ENCODE peak calls at places on chromosomes 3 and 15, in ten cellular contexts. Q, K, M, C, D, H, N, G, Z and I are unnamed samples.

GRCh38 chr3:66479532-66479947 is 21.3 kb downstream of the LRIG1 start:
- DNase-seq in Q (no peak), K (no peak), M (no peak), C (no peak), D (no peak), H (no peak), N (no peak), G (no peak), Z (no peak), I (no peak)

GRCh38 chr3:177137774-177138705 is 59.2 kb downstream of the TBL1XR1 start:
- DNase-seq in Q (no peak), K (no peak), M (no peak), C (no peak), D (no peak), H (no peak), N (no peak), G (no peak), Z (no peak), I (no peak)

GRCh38 chr3:157590273-157590672 is 87.1 kb upstream of the VEPH1 start:
- DNase-seq in Q (no peak), K (no peak), M (no peak), C (no peak), D (no peak), H (no peak), N (no peak), G (no peak), Z (no peak), I (no peak)

GRCh38 chr3:55147856-55148720 is 220.2 kb upstream of the LRTM1 start:
- DNase-seq in Q (no peak), K (no peak), M (no peak), C (no peak), D (no peak), H (no peak), N (no peak), G (no peak), Z (no peak), I (no peak)

GRCh38 chr15:54618120-54618519 is 578.6 kb downstream of the RSL24D1 start:
- DNase-seq in Q (no peak), K (no peak), M (no peak), C (no peak), D (no peak), H (no peak), N (no peak), G (no peak), Z (no peak), I (peak; percentile 3)

GRCh38 chr15:72784233-72784876 is 797 bp upstream of the ADPGK start:
- DNase-seq in Q (no peak), K (peak; percentile 75), M (peak; percentile 49), C (no peak), D (peak; percentile 86), H (peak; percentile 86), N (peak; percentile 84), G (no peak), Z (no peak), I (peak; percentile 70)

GRCh38 chr3:9225268-9225667 is 24.2 kb downstream of the SRGAP3 start:
- DNase-seq in Q (no peak), K (no peak), M (no peak), C (no peak), D (no peak), H (no peak), N (no peak), G (no peak), Z (no peak), I (no peak)

GRCh38 chr15:94563455-94563854 is 332.1 kb downstream of the MCTP2 start:
- DNase-seq in Q (no peak), K (no peak), M (no peak), C (no peak), D (no peak), H (no peak), N (no peak), G (no peak), Z (no peak), I (no peak)

GRCh38 chr15:96347181-96348111 is 16.9 kb downstream of the NR2F2 start:
- DNase-seq in Q (no peak), K (no peak), M (no peak), C (no peak), D (no peak), H (peak; percentile 86), N (no peak), G (no peak), Z (no peak), I (no peak)

GRCh38 chr3:90253131-90253530 is 1145.7 kb downstream of the EPHA3 start:
- DNase-seq in Q (no peak), K (no peak), M (no peak), C (no peak), D (no peak), H (no peak), N (no peak), G (no peak), Z (no peak), I (no peak)

GRCh38 chr15:55823699-55824098 is 80.7 kb upstream of the PRTG start:
- DNase-seq in Q (no peak), K (no peak), M (no peak), C (no peak), D (no peak), H (no peak), N (no peak), G (no peak), Z (no peak), I (no peak)

GRCh38 chr15:40137011-40137906 is 23.6 kb upstream of the BUB1B start:
- DNase-seq in Q (no peak), K (no peak), M (no peak), C (no peak), D (no peak), H (peak; percentile 39), N (no peak), G (no peak), Z (no peak), I (no peak)

GRCh38 chr15:55916666-55917409 is 76.6 kb downstream of the NEDD4 start:
- DNase-seq in Q (no peak), K (no peak), M (no peak), C (no peak), D (no peak), H (peak; percentile 4), N (no peak), G (no peak), Z (no peak), I (peak; percentile 71)

GRCh38 chr3:73605388-73605787 is 19.4 kb downstream of the PDZRN3 start:
- DNase-seq in Q (no peak), K (no peak), M (no peak), C (no peak), D (no peak), H (no peak), N (no peak), G (no peak), Z (no peak), I (no peak)

GRCh38 chr15:83066034-83066760 is 855 bp downstream of the BTBD1 start:
- DNase-seq in Q (no peak), K (no peak), M (no peak), C (no peak), D (peak; percentile 63), H (peak; percentile 57), N (no peak), G (no peak), Z (peak; percentile 30), I (peak; percentile 23)

GRCh38 chr15:62618432-62618831 is 424.1 kb upstream of the TPM1 start:
- DNase-seq in Q (no peak), K (no peak), M (peak; percentile 68), C (no peak), D (no peak), H (no peak), N (no peak), G (no peak), Z (no peak), I (no peak)

GRCh38 chr3:8557298-8557697 is 55.7 kb downstream of the LMCD1 start:
- DNase-seq in Q (no peak), K (no peak), M (no peak), C (no peak), D (no peak), H (no peak), N (no peak), G (no peak), Z (peak; percentile 59), I (no peak)

GRCh38 chr3:73228425-73228824 is 167.0 kb downstream of the EBLN2 start:
- DNase-seq in Q (no peak), K (no peak), M (no peak), C (no peak), D (no peak), H (no peak), N (no peak), G (no peak), Z (no peak), I (no peak)

GRCh38 chr15:64285871-64286270 is 70.1 kb downstream of the CSNK1G1 start:
- DNase-seq in Q (no peak), K (no peak), M (no peak), C (no peak), D (no peak), H (peak; percentile 45), N (no peak), G (no peak), Z (no peak), I (no peak)

GRCh38 chr15:67685716-67686115 is 139.6 kb upstream of the SKOR1 start:
- DNase-seq in Q (no peak), K (no peak), M (no peak), C (no peak), D (no peak), H (no peak), N (no peak), G (no peak), Z (no peak), I (no peak)

GRCh38 chr15:41836713-41837454 is 1.8 kb upstream of the PLA2G4B start:
- DNase-seq in Q (no peak), K (no peak), M (no peak), C (no peak), D (no peak), H (no peak), N (no peak), G (no peak), Z (no peak), I (no peak)

GRCh38 chr3:70090322-70090913 is 90.9 kb downstream of the SAMMSON start:
- DNase-seq in Q (no peak), K (no peak), M (no peak), C (no peak), D (peak; percentile 4), H (peak; percentile 46), N (no peak), G (no peak), Z (no peak), I (no peak)

GRCh38 chr15:83288381-83288801 is 3.9 kb upstream of the BNC1 start:
- DNase-seq in Q (no peak), K (no peak), M (no peak), C (no peak), D (no peak), H (no peak), N (no peak), G (no peak), Z (no peak), I (no peak)

GRCh38 chr15:100252779-100253417 is 88.9 kb downstream of the ADAMTS17 start:
- DNase-seq in Q (no peak), K (no peak), M (no peak), C (no peak), D (no peak), H (no peak), N (no peak), G (no peak), Z (no peak), I (no peak)

GRCh38 chr3:124258057-124258500 is 266.2 kb upstream of the ROPN1 start:
- DNase-seq in Q (no peak), K (no peak), M (no peak), C (no peak), D (no peak), H (no peak), N (no peak), G (no peak), Z (no peak), I (peak; percentile 80)

GRCh38 chr3:197800379-197800778 is 9.3 kb downstream of the LRCH3 start:
- DNase-seq in Q (no peak), K (no peak), M (no peak), C (no peak), D (no peak), H (no peak), N (no peak), G (no peak), Z (no peak), I (no peak)

GRCh38 chr3:175956964-175957363 is 1097.8 kb downstream of the NAALADL2 start:
- DNase-seq in Q (no peak), K (no peak), M (no peak), C (no peak), D (no peak), H (peak; percentile 10), N (no peak), G (no peak), Z (no peak), I (peak; percentile 2)

GRCh38 chr3:171058058-171058457 is 31.5 kb upstream of the SLC2A2 start:
- DNase-seq in Q (no peak), K (no peak), M (peak; percentile 23), C (no peak), D (no peak), H (no peak), N (no peak), G (no peak), Z (no peak), I (no peak)